ENCODE peak calls at places on chromosomes 16 and 17, in seven cellular contexts. O is cardiac muscle cell, I is PC-9, L is heart right ventricle, A is adrenal gland, D is gastrocnemius medialis, Y is hepatocyte. Q is an unnamed sample. For H3K27me3, the result is how much of the 10 kb centered on the place peaks cover.

GRCh38 chr17:50213026-50214015 is 11.9 kb upstream of the COL1A1 start:
- DNase-seq in O (no peak), A (no peak), Y (peak), I (no peak), L (no peak), D (no peak), Q (no peak)

GRCh38 chr16:82331397-82331796 is 161.4 kb upstream of the MPHOSPH6 start:
- DNase-seq in I (no peak), A (no peak), L (no peak), D (no peak), Y (no peak), O (no peak), Q (no peak)

GRCh38 chr17:81710514-81711308 is 1.4 kb upstream of the SLC25A10 start:
- DNase-seq in D (no peak), O (peak), Y (peak), L (no peak), I (no peak), A (no peak), Q (no peak)

GRCh38 chr17:42114118-42114517 is 1.6 kb upstream of the DHX58 start:
- DNase-seq in I (no peak), O (no peak), L (no peak), D (no peak), A (no peak), Y (no peak), Q (no peak)

GRCh38 chr17:2137342-2138098 is 82.6 kb downstream of the HIC1 start:
- DNase-seq in L (no peak), Y (peak), I (no peak), A (peak), O (peak), D (peak), Q (peak)

GRCh38 chr17:34502426-34502825 is 77.0 kb upstream of the TMEM132E start:
- DNase-seq in L (peak), Y (no peak), D (no peak), A (peak), I (no peak), O (no peak), Q (no peak)

GRCh38 chr17:55660171-55660886 is 62.3 kb downstream of the TMEM100 start:
- DNase-seq in L (no peak), I (no peak), A (no peak), D (no peak), O (peak), Y (peak), Q (no peak)

GRCh38 chr16:1743376-1744337 is 27.7 kb downstream of the NME3 start:
- DNase-seq in D (no peak), Y (no peak), L (no peak), O (no peak), I (no peak), A (no peak), Q (no peak)

GRCh38 chr16:27374231-27374793 is 27.7 kb upstream of the IL21R start:
- DNase-seq in I (no peak), A (peak), L (no peak), Y (no peak), D (no peak), O (no peak), Q (no peak)

GRCh38 chr17:51491416-51491815 is 231.1 kb downstream of the UTP18 start:
- DNase-seq in O (no peak), L (no peak), D (no peak), Y (no peak), A (no peak), I (no peak), Q (no peak)

GRCh38 chr17:49031965-49032928 is 35.1 kb downstream of the IGF2BP1 start:
- DNase-seq in I (peak), D (peak), Y (peak), L (peak), A (peak), O (peak), Q (no peak)

GRCh38 chr16:84497836-84498610 is 6.4 kb downstream of the MEAK7 start:
- DNase-seq in I (no peak), L (no peak), O (no peak), A (peak), Y (no peak), D (no peak), Q (no peak)

GRCh38 chr16:10441726-10442125 is 55.9 kb downstream of the ATF7IP2 start:
- DNase-seq in A (no peak), Y (no peak), I (no peak), O (no peak), D (no peak), L (no peak), Q (no peak)

GRCh38 chr17:58960068-58960467 is 146.6 kb downstream of the TRIM37 start:
- DNase-seq in D (no peak), I (peak), O (peak), Y (peak), A (no peak), L (no peak), Q (peak)

GRCh38 chr16:28131210-28131609 is 67.7 kb upstream of the GSG1L start:
- DNase-seq in O (no peak), D (no peak), A (no peak), I (no peak), Y (no peak), L (no peak), Q (no peak)

GRCh38 chr16:13110124-13110796 is 208.9 kb downstream of the SHISA9 start:
- DNase-seq in O (no peak), I (peak), D (peak), A (no peak), Y (peak), L (no peak), Q (peak)

GRCh38 chr16:86120201-86120981 is 221.4 kb downstream of the IRF8 start:
- DNase-seq in I (no peak), Y (peak), A (no peak), L (no peak), O (no peak), D (no peak), Q (no peak)

GRCh38 chr17:44133918-44134476 is 7.7 kb upstream of the HROB start:
- DNase-seq in A (no peak), L (no peak), D (no peak), I (no peak), Y (no peak), O (no peak), Q (no peak)

GRCh38 chr16:55257971-55258613 is 65.9 kb upstream of the IRX6 start:
- DNase-seq in I (no peak), A (peak), Y (peak), L (peak), D (peak), O (peak), Q (no peak)

GRCh38 chr16:85309656-85310587 is 197.7 kb upstream of the CIBAR2 start:
- DNase-seq in I (no peak), L (no peak), Y (no peak), O (no peak), D (peak), A (peak), Q (no peak)

GRCh38 chr17:73878923-73879322 is 234.7 kb upstream of the SDK2 start:
- DNase-seq in I (no peak), Y (no peak), A (no peak), L (no peak), D (no peak), O (no peak), Q (no peak)
- TF ChIP-seq CTCF in I (no peak), Y (no peak), A (no peak), L (no peak), D (no peak), O (no peak), Q (no peak)

GRCh38 chr16:72493681-72494415 is 321.9 kb upstream of the PMFBP1 start:
- DNase-seq in D (no peak), O (peak), Y (no peak), I (no peak), A (no peak), L (no peak), Q (peak)
- H3K4me3 ChIP-seq in D (no peak), O (no peak), Y (no peak), I (no peak), A (no peak), L (no peak), Q (no peak)

GRCh38 chr16:49236216-49236615 is 45.4 kb downstream of the CBLN1 start:
- DNase-seq in Y (no peak), D (no peak), A (no peak), O (no peak), I (no peak), L (no peak), Q (no peak)
- H3K27me3 ChIP-seq in Y (under half), D (under half), A (under half), O (under half), I (under half), L (under half), Q (under half)

GRCh38 chr17:17780941-17781590 is 55.7 kb downstream of the SREBF1 start:
- DNase-seq in D (peak), Y (peak), I (peak), O (peak), L (peak), A (peak), Q (no peak)
- TF ChIP-seq CTCF in D (no peak), Y (peak), I (no peak), O (peak), L (no peak), A (no peak), Q (peak)